ENCODE peak calls at places on chromosomes 5 and 9, in eight cellular contexts. One of them, this sample, is unnamed.
A peak's percentile ranks its signal among the peaks of the same experiment; 100 is the strongest.

GRCh38 chr9:19137282-19137681 is 10.0 kb upstream of the PLIN2 start:
- DNase-seq in heart left ventricle: no peak
- DNase-seq in colonic mucosa: no peak
- DNase-seq in GM12864: no peak
- DNase-seq in HepG2: no peak
- DNase-seq in Peyer's patch: no peak
- DNase-seq in tibial artery: no peak
- DNase-seq in CD8-positive, alpha-beta T cell: no peak
- DNase-seq in this sample: no peak

GRCh38 chr5:172412724-172413260 is 41.5 kb downstream of the SH3PXD2B start:
- DNase-seq in heart left ventricle: peak; percentile 87
- DNase-seq in colonic mucosa: peak; percentile 63
- DNase-seq in GM12864: no peak
- DNase-seq in HepG2: no peak
- DNase-seq in Peyer's patch: peak; percentile 25
- DNase-seq in tibial artery: peak; percentile 94
- DNase-seq in CD8-positive, alpha-beta T cell: no peak
- DNase-seq in this sample: no peak

GRCh38 chr5:88732181-88732633 is 150.8 kb downstream of the MEF2C start:
- DNase-seq in heart left ventricle: no peak
- DNase-seq in colonic mucosa: no peak
- DNase-seq in GM12864: peak; percentile 92
- DNase-seq in HepG2: no peak
- DNase-seq in Peyer's patch: peak; percentile 40
- DNase-seq in tibial artery: peak; percentile 90
- DNase-seq in CD8-positive, alpha-beta T cell: no peak
- DNase-seq in this sample: peak; percentile 93

GRCh38 chr9:105291422-105291859 is 47.0 kb downstream of the SLC44A1 start:
- DNase-seq in heart left ventricle: no peak
- DNase-seq in colonic mucosa: no peak
- DNase-seq in GM12864: no peak
- DNase-seq in HepG2: peak; percentile 92
- DNase-seq in Peyer's patch: no peak
- DNase-seq in tibial artery: no peak
- DNase-seq in CD8-positive, alpha-beta T cell: no peak
- DNase-seq in this sample: no peak

GRCh38 chr5:157106668-157107461 is 2.0 kb downstream of the HAVCR2 start:
- DNase-seq in heart left ventricle: no peak
- DNase-seq in colonic mucosa: no peak
- DNase-seq in GM12864: no peak
- DNase-seq in HepG2: no peak
- DNase-seq in Peyer's patch: peak; percentile 39
- DNase-seq in tibial artery: no peak
- DNase-seq in CD8-positive, alpha-beta T cell: no peak
- DNase-seq in this sample: peak; percentile 68

GRCh38 chr9:32843295-32843694 is 60.0 kb downstream of the TMEM215 start:
- DNase-seq in heart left ventricle: no peak
- DNase-seq in colonic mucosa: no peak
- DNase-seq in GM12864: no peak
- DNase-seq in HepG2: no peak
- DNase-seq in Peyer's patch: no peak
- DNase-seq in tibial artery: no peak
- DNase-seq in CD8-positive, alpha-beta T cell: no peak
- DNase-seq in this sample: no peak

GRCh38 chr5:146788918-146789317 is 89.6 kb downstream of the PPP2R2B start:
- DNase-seq in heart left ventricle: no peak
- DNase-seq in colonic mucosa: no peak
- DNase-seq in GM12864: no peak
- DNase-seq in HepG2: no peak
- DNase-seq in Peyer's patch: no peak
- DNase-seq in tibial artery: no peak
- DNase-seq in CD8-positive, alpha-beta T cell: no peak
- DNase-seq in this sample: no peak

GRCh38 chr9:137945581-137945980 is 68.0 kb downstream of the CACNA1B start:
- DNase-seq in heart left ventricle: no peak
- DNase-seq in colonic mucosa: no peak
- DNase-seq in GM12864: no peak
- DNase-seq in HepG2: no peak
- DNase-seq in Peyer's patch: no peak
- DNase-seq in tibial artery: no peak
- DNase-seq in CD8-positive, alpha-beta T cell: no peak
- DNase-seq in this sample: no peak

GRCh38 chr5:81829242-81829641 is 78.3 kb upstream of the SSBP2 start:
- DNase-seq in heart left ventricle: no peak
- DNase-seq in colonic mucosa: no peak
- DNase-seq in GM12864: no peak
- DNase-seq in HepG2: no peak
- DNase-seq in Peyer's patch: no peak
- DNase-seq in tibial artery: no peak
- DNase-seq in CD8-positive, alpha-beta T cell: no peak
- DNase-seq in this sample: no peak

GRCh38 chr9:35870351-35870923 is at the start of gene OR13J1:
- DNase-seq in heart left ventricle: no peak
- DNase-seq in colonic mucosa: no peak
- DNase-seq in GM12864: no peak
- DNase-seq in HepG2: no peak
- DNase-seq in Peyer's patch: no peak
- DNase-seq in tibial artery: no peak
- DNase-seq in CD8-positive, alpha-beta T cell: no peak
- DNase-seq in this sample: no peak

GRCh38 chr5:177339107-177339638 is 12.3 kb downstream of the LMAN2 start:
- DNase-seq in heart left ventricle: no peak
- DNase-seq in colonic mucosa: no peak
- DNase-seq in GM12864: no peak
- DNase-seq in HepG2: no peak
- DNase-seq in Peyer's patch: no peak
- DNase-seq in tibial artery: no peak
- DNase-seq in CD8-positive, alpha-beta T cell: peak; percentile 3
- DNase-seq in this sample: no peak

GRCh38 chr5:83337453-83338035 is 134.0 kb upstream of the VCAN start:
- DNase-seq in heart left ventricle: no peak
- DNase-seq in colonic mucosa: no peak
- DNase-seq in GM12864: no peak
- DNase-seq in HepG2: no peak
- DNase-seq in Peyer's patch: no peak
- DNase-seq in tibial artery: no peak
- DNase-seq in CD8-positive, alpha-beta T cell: no peak
- DNase-seq in this sample: no peak

GRCh38 chr5:2169862-2170820 is 287.4 kb upstream of the IRX4 start:
- DNase-seq in heart left ventricle: no peak
- DNase-seq in colonic mucosa: no peak
- DNase-seq in GM12864: no peak
- DNase-seq in HepG2: no peak
- DNase-seq in Peyer's patch: no peak
- DNase-seq in tibial artery: peak; percentile 59
- DNase-seq in CD8-positive, alpha-beta T cell: no peak
- DNase-seq in this sample: no peak

GRCh38 chr9:118578467-118578866 is 790.8 kb downstream of the BRINP1 start:
- DNase-seq in heart left ventricle: no peak
- DNase-seq in colonic mucosa: no peak
- DNase-seq in GM12864: no peak
- DNase-seq in HepG2: no peak
- DNase-seq in Peyer's patch: no peak
- DNase-seq in tibial artery: no peak
- DNase-seq in CD8-positive, alpha-beta T cell: no peak
- DNase-seq in this sample: no peak

GRCh38 chr9:93427655-93428379 is 23.7 kb upstream of the FAM120A start:
- DNase-seq in heart left ventricle: no peak
- DNase-seq in colonic mucosa: peak; percentile 65
- DNase-seq in GM12864: no peak
- DNase-seq in HepG2: peak; percentile 13
- DNase-seq in Peyer's patch: no peak
- DNase-seq in tibial artery: no peak
- DNase-seq in CD8-positive, alpha-beta T cell: no peak
- DNase-seq in this sample: no peak
- TF ChIP-seq CTCF in heart left ventricle: peak; percentile 17
- TF ChIP-seq CTCF in colonic mucosa: peak; percentile 40
- TF ChIP-seq CTCF in GM12864: no peak
- TF ChIP-seq CTCF in HepG2: peak; percentile 79
- TF ChIP-seq CTCF in Peyer's patch: peak; percentile 36
- TF ChIP-seq CTCF in tibial artery: no peak
- TF ChIP-seq CTCF in CD8-positive, alpha-beta T cell: no peak
- TF ChIP-seq CTCF in this sample: peak; percentile 13

DNA sequence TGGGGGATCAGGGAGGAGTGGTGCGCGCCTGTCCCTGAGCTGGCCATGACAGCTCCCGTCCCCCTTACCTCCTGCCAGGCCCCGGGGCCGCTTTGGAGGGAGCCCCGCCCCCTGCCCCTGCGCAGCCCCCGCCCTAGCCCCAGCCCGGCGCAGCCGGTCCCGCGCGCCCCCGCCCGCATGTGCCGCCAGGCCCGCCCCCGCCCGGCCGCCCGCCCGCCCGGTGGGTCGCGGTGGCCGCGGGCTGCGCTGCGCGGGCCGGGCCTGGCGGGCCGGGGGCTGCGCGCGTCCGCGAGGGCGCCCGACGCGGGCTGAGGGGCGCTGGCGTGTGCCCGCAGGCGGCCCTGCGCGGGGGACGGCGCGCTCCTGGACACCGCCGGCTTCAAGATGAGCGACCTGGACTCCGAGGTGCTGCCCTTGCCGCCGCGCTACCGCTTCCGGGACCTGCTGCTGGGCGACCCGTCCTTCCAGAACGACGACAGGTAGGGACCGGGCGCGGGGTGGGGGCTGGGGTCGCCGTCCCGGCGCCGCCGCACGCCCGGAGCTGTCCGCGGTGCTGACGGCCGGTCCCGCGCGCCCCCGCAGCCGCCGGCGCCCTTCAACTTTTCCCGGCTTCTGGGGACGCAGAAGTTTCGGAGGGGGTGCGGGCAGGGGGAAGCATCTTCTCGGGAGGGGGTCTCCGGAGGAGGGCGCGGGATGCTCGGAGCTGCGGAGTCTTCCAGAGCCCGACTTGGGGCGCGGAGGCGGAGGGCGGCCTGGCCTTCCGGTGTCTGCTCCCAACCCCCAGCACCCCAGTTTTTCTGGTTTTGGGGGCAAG is 12.5 kb downstream of the KCNT1 start:
- DNase-seq in heart left ventricle: no peak
- DNase-seq in colonic mucosa: no peak
- DNase-seq in GM12864: no peak
- DNase-seq in HepG2: no peak
- DNase-seq in Peyer's patch: no peak
- DNase-seq in tibial artery: no peak
- DNase-seq in CD8-positive, alpha-beta T cell: no peak
- DNase-seq in this sample: no peak
- H3K4me3 ChIP-seq in heart left ventricle: no peak overlapping the region
- H3K4me3 ChIP-seq in colonic mucosa: no peak overlapping the region
- H3K4me3 ChIP-seq in GM12864: no peak overlapping the region
- H3K4me3 ChIP-seq in HepG2: no peak overlapping the region
- H3K4me3 ChIP-seq in Peyer's patch: no peak overlapping the region
- H3K4me3 ChIP-seq in tibial artery: no peak overlapping the region
- H3K4me3 ChIP-seq in CD8-positive, alpha-beta T cell: no peak overlapping the region
- H3K4me3 ChIP-seq in this sample: no peak overlapping the region

GRCh38 chr5:141758316-141758965 is 76.4 kb upstream of the ARAP3 start:
- DNase-seq in heart left ventricle: no peak
- DNase-seq in colonic mucosa: no peak
- DNase-seq in GM12864: no peak
- DNase-seq in HepG2: no peak
- DNase-seq in Peyer's patch: no peak
- DNase-seq in tibial artery: no peak
- DNase-seq in CD8-positive, alpha-beta T cell: no peak
- DNase-seq in this sample: no peak

GRCh38 chr5:141760193-141760592 is 78.2 kb upstream of the ARAP3 start:
- DNase-seq in heart left ventricle: no peak
- DNase-seq in colonic mucosa: no peak
- DNase-seq in GM12864: no peak
- DNase-seq in HepG2: no peak
- DNase-seq in Peyer's patch: no peak
- DNase-seq in tibial artery: no peak
- DNase-seq in CD8-positive, alpha-beta T cell: no peak
- DNase-seq in this sample: no peak

GRCh38 chr5:141753971-141754713 is 72.1 kb upstream of the ARAP3 start:
- DNase-seq in heart left ventricle: no peak
- DNase-seq in colonic mucosa: peak; percentile 38
- DNase-seq in GM12864: no peak
- DNase-seq in HepG2: no peak
- DNase-seq in Peyer's patch: no peak
- DNase-seq in tibial artery: no peak
- DNase-seq in CD8-positive, alpha-beta T cell: no peak
- DNase-seq in this sample: peak; percentile 32

GRCh38 chr5:141756196-141756595 is 74.2 kb upstream of the ARAP3 start:
- DNase-seq in heart left ventricle: no peak
- DNase-seq in colonic mucosa: no peak
- DNase-seq in GM12864: no peak
- DNase-seq in HepG2: no peak
- DNase-seq in Peyer's patch: no peak
- DNase-seq in tibial artery: no peak
- DNase-seq in CD8-positive, alpha-beta T cell: no peak
- DNase-seq in this sample: no peak

DNA sequence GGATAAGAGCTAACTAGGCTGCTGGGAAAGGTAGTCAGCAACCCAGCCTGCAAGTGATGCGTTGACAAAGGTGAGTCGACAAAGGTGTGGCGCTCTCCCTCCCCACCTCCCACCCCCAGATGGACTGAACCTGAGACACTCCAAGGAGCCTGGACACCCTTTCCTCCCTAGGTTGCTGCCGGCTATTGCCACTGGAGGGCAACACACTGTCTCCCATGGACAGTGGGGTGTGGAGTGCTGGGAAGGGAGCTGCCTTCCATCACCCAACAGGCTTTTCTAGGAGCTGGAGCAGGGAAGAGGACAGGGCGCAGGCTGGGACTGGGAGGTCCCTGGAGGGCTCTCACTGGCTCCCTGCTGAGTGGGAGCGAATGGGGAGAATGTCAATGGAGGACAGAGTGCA is 75.4 kb upstream of the ARAP3 start:
- DNase-seq in heart left ventricle: no peak
- DNase-seq in colonic mucosa: peak; percentile 37
- DNase-seq in GM12864: no peak
- DNase-seq in HepG2: no peak
- DNase-seq in Peyer's patch: no peak
- DNase-seq in tibial artery: no peak
- DNase-seq in CD8-positive, alpha-beta T cell: no peak
- DNase-seq in this sample: no peak
- TF ChIP-seq CTCF in heart left ventricle: peak; percentile 33
- TF ChIP-seq CTCF in colonic mucosa: peak; percentile 9
- TF ChIP-seq CTCF in GM12864: no peak
- TF ChIP-seq CTCF in HepG2: peak; percentile 43
- TF ChIP-seq CTCF in Peyer's patch: peak; percentile 46
- TF ChIP-seq CTCF in tibial artery: no peak
- TF ChIP-seq CTCF in CD8-positive, alpha-beta T cell: no peak
- TF ChIP-seq CTCF in this sample: no peak

DNA sequence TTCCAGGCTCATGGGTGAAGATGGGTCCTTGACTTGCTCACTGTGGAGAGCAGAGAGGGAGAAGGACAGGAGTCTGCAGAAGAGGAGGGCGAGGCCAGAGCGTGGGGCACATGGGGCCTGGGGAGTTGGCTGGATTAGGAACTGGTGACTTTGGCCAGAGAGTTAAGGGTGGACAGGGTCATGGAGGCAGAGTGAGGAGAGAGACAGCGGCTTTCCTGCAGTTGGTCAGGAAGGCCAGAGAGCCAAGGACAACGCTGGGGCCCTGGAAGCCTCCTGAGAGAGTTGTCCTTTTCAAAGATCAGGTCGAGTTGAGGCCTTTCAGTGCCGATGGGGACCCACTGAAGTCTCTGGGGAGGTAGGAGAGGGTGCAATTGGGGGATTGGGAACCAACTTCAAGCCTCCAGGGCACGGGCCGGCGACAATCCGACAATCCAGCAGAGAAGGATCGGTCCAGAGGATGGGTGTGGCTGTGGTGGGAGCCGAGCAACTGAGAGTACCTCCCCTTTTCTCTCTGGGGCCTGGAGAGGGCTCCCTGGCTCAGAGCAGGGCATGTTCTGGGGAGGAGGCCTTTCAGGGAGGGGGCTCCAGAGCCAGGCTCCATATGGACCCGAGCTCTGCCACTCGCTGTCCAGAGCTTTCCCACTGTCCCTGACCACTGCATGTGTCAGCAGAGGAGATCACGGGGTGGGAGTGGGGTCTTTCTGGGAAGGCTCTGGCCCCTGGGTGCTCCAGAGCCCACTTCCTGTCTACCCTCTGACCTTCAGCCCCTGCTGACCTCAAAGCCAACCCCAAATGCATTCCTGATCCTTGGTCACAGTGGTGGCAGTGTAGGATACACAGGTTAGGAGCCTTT is 7.5 kb upstream of the PHYHD1 start:
- DNase-seq in heart left ventricle: no peak
- DNase-seq in colonic mucosa: no peak
- DNase-seq in GM12864: no peak
- DNase-seq in HepG2: no peak
- DNase-seq in Peyer's patch: no peak
- DNase-seq in tibial artery: no peak
- DNase-seq in CD8-positive, alpha-beta T cell: no peak
- DNase-seq in this sample: no peak
- H3K4me3 ChIP-seq in heart left ventricle: no peak overlapping the region
- H3K4me3 ChIP-seq in colonic mucosa: no peak overlapping the region
- H3K4me3 ChIP-seq in GM12864: no peak overlapping the region
- H3K4me3 ChIP-seq in HepG2: no peak overlapping the region
- H3K4me3 ChIP-seq in Peyer's patch: no peak overlapping the region
- H3K4me3 ChIP-seq in tibial artery: no peak overlapping the region
- H3K4me3 ChIP-seq in CD8-positive, alpha-beta T cell: no peak overlapping the region
- H3K4me3 ChIP-seq in this sample: no peak overlapping the region